ENCODE peak calls at places on chromosome 22, in five cellular contexts. L is A549, D is IMR-90, Y is K562, X is HepG2. K is an unnamed sample.

GRCh38 chr22:34931026-34931425 is 134.9 kb upstream of the ISX start:
- DNase-seq in L (no peak), D (no peak), Y (no peak), X (no peak), K (no peak)

GRCh38 chr22:40240160-40240559 is 62.4 kb downstream of the TNRC6B start:
- DNase-seq in L (no peak), D (no peak), Y (no peak), X (no peak), K (no peak)

GRCh38 chr22:19889951-19890350 is 35.3 kb upstream of the GNB1L start:
- DNase-seq in L (no peak), D (no peak), Y (no peak), X (no peak), K (no peak)

GRCh38 chr22:37284807-37285355 is 2.6 kb downstream of the CYTH4 start:
- DNase-seq in L (no peak), D (no peak), Y (no peak), X (no peak), K (peak)

GRCh38 chr22:38262051-38262795 is 10.6 kb downstream of the TMEM184B start:
- DNase-seq in L (no peak), D (no peak), Y (peak), X (peak), K (no peak)

GRCh38 chr22:45475876-45476514 is 26.7 kb upstream of the FBLN1 start:
- DNase-seq in L (no peak), D (no peak), Y (no peak), X (no peak), K (no peak)

GRCh38 chr22:46070215-46070721 is 80.1 kb upstream of the PPARA start:
- DNase-seq in L (peak), D (peak), Y (no peak), X (peak), K (no peak)

GRCh38 chr22:37126383-37126782 is 16.9 kb upstream of the TMPRSS6 start:
- DNase-seq in L (peak), D (no peak), Y (peak), X (peak), K (no peak)

GRCh38 chr22:48047722-48048500 is 1285.5 kb downstream of the TBC1D22A start:
- DNase-seq in L (no peak), D (no peak), Y (no peak), X (no peak), K (no peak)

GRCh38 chr22:48049116-48049515 is 1286.7 kb downstream of the TBC1D22A start:
- DNase-seq in L (no peak), D (no peak), Y (no peak), X (no peak), K (no peak)

GRCh38 chr22:48042621-48043395 is 1280.4 kb downstream of the TBC1D22A start:
- DNase-seq in L (no peak), D (no peak), Y (no peak), X (no peak), K (no peak)

GRCh38 chr22:48045369-48045768 is 1282.9 kb downstream of the TBC1D22A start:
- DNase-seq in L (no peak), D (no peak), Y (no peak), X (no peak), K (peak)

DNA sequence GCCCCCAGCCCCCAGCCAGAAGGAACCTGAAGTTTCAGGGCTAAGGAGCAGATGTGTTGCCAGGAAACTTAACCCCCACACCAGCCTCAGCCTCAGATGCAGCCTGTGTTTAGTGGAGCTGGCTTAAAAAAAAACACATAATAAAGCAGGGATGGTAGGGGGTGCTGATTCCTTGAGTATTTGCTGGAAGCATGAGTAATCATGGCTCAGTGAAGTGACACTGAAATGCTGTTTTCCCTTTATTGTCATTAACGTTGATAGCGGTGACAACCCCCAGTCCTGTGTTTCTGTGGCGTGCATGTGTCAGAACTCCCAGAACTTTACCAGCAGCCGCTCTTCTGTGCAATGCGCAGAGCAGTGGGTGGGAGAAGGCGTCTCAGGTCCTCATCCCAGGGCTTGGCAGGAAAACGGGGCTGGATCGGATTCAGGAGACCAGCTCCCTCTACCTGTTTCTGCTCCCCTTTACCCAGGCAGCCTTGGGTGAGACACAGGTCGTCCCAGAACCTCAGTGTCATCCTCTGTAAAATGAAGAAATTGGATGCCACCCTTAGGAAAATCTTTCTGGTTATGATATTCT is 1282.1 kb downstream of the TBC1D22A start:
- DNase-seq in L (no peak), D (no peak), Y (no peak), X (no peak), K (no peak)
- TF ChIP-seq BHLHE40 in L (no peak), D (no peak), Y (no peak), X (no peak), K (no peak)

DNA sequence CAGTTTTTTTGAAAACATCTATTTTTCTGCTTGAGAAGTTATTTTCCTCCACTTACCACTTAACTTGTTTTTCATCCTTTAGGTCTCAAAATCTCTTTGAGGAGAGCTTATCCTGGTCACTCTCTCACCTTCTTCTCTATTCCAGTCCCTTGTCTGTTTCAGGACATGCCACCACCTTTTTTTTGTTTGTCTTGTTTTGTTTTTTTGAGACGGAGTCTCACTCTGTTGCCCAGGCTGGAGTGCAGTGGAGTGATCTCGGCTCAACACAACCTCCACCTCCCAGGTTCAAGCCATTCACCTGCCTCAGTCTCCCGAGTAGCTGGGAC is 4.6 kb upstream of the BCL2L13 start:
- DNase-seq in L (no peak), D (no peak), Y (no peak), X (no peak), K (no peak)
- H3K4me2 ChIP-seq in L (peak), D (no peak), Y (peak), X (peak), K (no peak)

GRCh38 chr22:44419429-44419828 is 78.6 kb downstream of the RTL6 start:
- DNase-seq in L (no peak), D (peak), Y (no peak), X (no peak), K (no peak)
- TF ChIP-seq BHLHE40 in L (no peak), D (no peak), Y (no peak), X (no peak), K (no peak)

GRCh38 chr22:43999378-43999777 is 24.7 kb upstream of the PARVB start:
- DNase-seq in L (no peak), D (no peak), Y (no peak), X (no peak), K (no peak)
- H3K4me2 ChIP-seq in L (no peak), D (no peak), Y (no peak), X (no peak), K (no peak)

DNA sequence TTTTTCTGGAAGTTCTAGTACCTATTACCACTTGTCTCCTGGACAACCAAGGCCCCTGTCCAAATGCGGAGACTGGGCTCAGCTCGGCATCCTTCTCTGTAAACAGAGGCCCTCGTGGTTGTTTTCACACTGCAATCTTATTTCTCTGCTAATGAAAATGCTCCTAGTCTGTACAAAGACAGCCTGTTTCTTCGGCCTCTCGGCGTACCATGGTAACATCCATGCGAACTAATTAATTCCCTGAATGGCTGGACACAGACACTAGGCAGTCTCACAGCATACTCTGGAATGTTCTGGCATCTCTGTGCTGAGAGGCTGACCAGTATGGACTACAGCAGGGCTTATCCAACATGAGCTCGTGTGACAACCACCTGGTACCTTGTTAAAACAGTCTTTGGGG is 5.7 kb downstream of the POLR3H start:
- DNase-seq in L (no peak), D (no peak), Y (no peak), X (no peak), K (no peak)
- TF ChIP-seq BHLHE40 in L (no peak), D (no peak), Y (no peak), X (no peak), K (no peak)

GRCh38 chr22:49354516-49355205 is 473.0 kb downstream of the BRD1 start:
- DNase-seq in L (no peak), D (no peak), Y (no peak), X (no peak), K (no peak)
- H3K4me2 ChIP-seq in L (no peak), D (no peak), Y (no peak), X (no peak), K (no peak)

GRCh38 chr22:42768385-42769035 is 47.8 kb upstream of the A4GALT start:
- DNase-seq in L (no peak), D (no peak), Y (no peak), X (no peak), K (no peak)
- TF ChIP-seq BHLHE40 in L (no peak), D (no peak), Y (no peak), X (no peak), K (no peak)

GRCh38 chr22:42397332-42398246 is 34.6 kb downstream of the NFAM1 start:
- DNase-seq in L (no peak), D (no peak), Y (no peak), X (no peak), K (peak)
- H3K4me2 ChIP-seq in L (no peak), D (no peak), Y (no peak), X (no peak), K (peak)